ENCODE peak calls at places on chromosome 19, in eight cellular contexts. C is Panc1, D is GM12878, Q is HepG2, R is HCT116, H is upper lobe of left lung, G is K562, X is GM23338. F is an unnamed sample.

GRCh38 chr19:50044922-50045321 is 19.1 kb downstream of the ZNF473 start:
- ATAC-seq in Q (no peak), G (no peak), D (no peak), R (no peak), C (no peak), H (no peak), X (no peak), F (no peak)

GRCh38 chr19:33388817-33389573 is 15.5 kb downstream of the CEBPG start:
- ATAC-seq in X (no peak), D (no peak), H (no peak), G (no peak), R (no peak), Q (no peak), C (no peak), F (no peak)

GRCh38 chr19:47104678-47105077 is 8.9 kb downstream of the ZC3H4 start:
- ATAC-seq in Q (no peak), H (no peak), D (no peak), G (no peak), C (no peak), X (no peak), R (no peak), F (no peak)

GRCh38 chr19:39802958-39803357 is 24.3 kb downstream of the LEUTX start:
- ATAC-seq in X (peak), Q (no peak), H (no peak), D (no peak), G (no peak), R (no peak), C (peak), F (no peak)

GRCh38 chr19:35555301-35556005 is 8.0 kb downstream of the ATP4A start:
- ATAC-seq in H (no peak), R (peak), C (peak), D (peak), G (peak), Q (peak), X (peak), F (no peak)

GRCh38 chr19:48629599-48630288 is 7.4 kb downstream of the DBP start:
- ATAC-seq in C (peak), X (peak), Q (no peak), H (peak), G (peak), R (peak), D (no peak), F (peak)

GRCh38 chr19:29485293-29485692 is 40.5 kb upstream of the VSTM2B start:
- ATAC-seq in Q (no peak), H (no peak), G (no peak), C (no peak), X (no peak), D (no peak), R (no peak), F (no peak)

GRCh38 chr19:45187421-45188100 is 9.0 kb downstream of the BLOC1S3 start:
- ATAC-seq in Q (peak), D (peak), G (peak), H (no peak), C (peak), R (peak), X (peak), F (no peak)

GRCh38 chr19:53328967-53329366 is 4.6 kb upstream of the ZNF845 start:
- ATAC-seq in C (no peak), X (peak), H (peak), Q (no peak), D (no peak), G (no peak), R (no peak), F (peak)

GRCh38 chr19:2311093-2311492 is 3.1 kb upstream of the LINGO3 start:
- ATAC-seq in D (no peak), Q (no peak), G (no peak), H (no peak), C (no peak), R (no peak), X (no peak), F (no peak)

GRCh38 chr19:14530005-14530348 is 583 bp downstream of the TECR start:
- ATAC-seq in D (peak), R (peak), H (no peak), G (no peak), Q (peak), C (no peak), X (peak), F (no peak)

GRCh38 chr19:42629191-42629590 is 34.5 kb upstream of the CEACAM8 start:
- ATAC-seq in H (no peak), Q (no peak), G (no peak), X (no peak), D (no peak), R (no peak), C (no peak), F (no peak)

GRCh38 chr19:21094347-21095025 is 12.5 kb downstream of the ZNF714 start:
- ATAC-seq in Q (no peak), C (no peak), R (no peak), D (no peak), X (no peak), G (no peak), H (no peak), F (no peak)

GRCh38 chr19:28208745-28209144 is 1004.2 kb downstream of the UQCRFS1 start:
- ATAC-seq in H (no peak), D (no peak), R (no peak), G (peak), X (peak), Q (no peak), C (no peak), F (no peak)

GRCh38 chr19:55024111-55024510 is 14.0 kb downstream of the GP6 start:
- ATAC-seq in X (no peak), R (no peak), G (no peak), D (no peak), Q (no peak), H (no peak), C (no peak), F (no peak)

GRCh38 chr19:17108453-17108784 is 32.8 kb downstream of the MYO9B start:
- ATAC-seq in D (no peak), X (no peak), H (no peak), Q (no peak), C (no peak), R (no peak), G (no peak), F (no peak)

GRCh38 chr19:16369664-16370576 is 45.3 kb downstream of the KLF2 start:
- ATAC-seq in C (no peak), H (no peak), G (no peak), R (no peak), X (no peak), D (no peak), Q (no peak), F (no peak)

GRCh38 chr19:15680923-15681322 is 8.0 kb downstream of the CYP4F12 start:
- ATAC-seq in G (no peak), D (no peak), X (no peak), H (no peak), Q (peak), R (no peak), C (no peak), F (no peak)

GRCh38 chr19:2154587-2155075 is 3.3 kb upstream of the AP3D1 start:
- ATAC-seq in Q (no peak), X (no peak), D (no peak), G (no peak), C (no peak), H (no peak), R (no peak), F (no peak)

GRCh38 chr19:15195381-15195964 is 5.3 kb downstream of the NOTCH3 start:
- ATAC-seq in R (peak), Q (peak), G (peak), H (peak), X (peak), C (peak), D (no peak), F (peak)

GRCh38 chr19:3708207-3708931 is at the start of gene TJP3:
- ATAC-seq in C (peak), H (peak), Q (peak), X (peak), R (peak), G (no peak), D (no peak), F (no peak)

GRCh38 chr19:21130097-21130775 is 11.6 kb upstream of the ZNF431 start:
- ATAC-seq in H (peak), G (no peak), X (no peak), D (no peak), Q (no peak), C (no peak), R (no peak), F (no peak)

GRCh38 chr19:39024875-39025641 is 7.3 kb downstream of the FBXO27 start:
- ATAC-seq in C (peak), D (peak), X (no peak), Q (no peak), H (no peak), R (no peak), G (peak), F (no peak)

GRCh38 chr19:55391191-55391670 is 5.5 kb downstream of the RPL28 start:
- ATAC-seq in R (peak), D (no peak), H (no peak), X (no peak), G (no peak), Q (no peak), C (peak), F (no peak)

GRCh38 chr19:52923782-52924593 is 760 bp upstream of the ZNF888 start:
- ATAC-seq in Q (peak), H (peak), X (peak), D (no peak), R (peak), C (peak), G (peak), F (peak)

GRCh38 chr19:4557186-4557970 is 2.1 kb downstream of the SEMA6B start:
- ATAC-seq in H (no peak), X (peak), R (peak), D (peak), G (peak), C (peak), Q (peak), F (no peak)

GRCh38 chr19:23971598-23971997 is 56.9 kb downstream of the ZNF726 start:
- ATAC-seq in C (no peak), Q (no peak), H (no peak), D (no peak), X (peak), G (no peak), R (no peak), F (no peak)

GRCh38 chr19:49939721-49940481 is 10.6 kb upstream of the NUP62 start:
- ATAC-seq in Q (peak), H (no peak), D (no peak), X (peak), C (no peak), R (peak), G (no peak), F (no peak)

GRCh38 chr19:19630062-19630414 is 2.0 kb upstream of the LPAR2 start:
- ATAC-seq in X (no peak), R (no peak), Q (no peak), G (no peak), H (no peak), C (no peak), D (no peak), F (no peak)

GRCh38 chr19:35928507-35928906 is 7.7 kb upstream of the LRFN3 start:
- ATAC-seq in Q (no peak), D (no peak), H (no peak), R (no peak), G (no peak), X (no peak), C (no peak), F (no peak)

GRCh38 chr19:48176226-48176625 is 5.7 kb downstream of the ZSWIM9 start:
- ATAC-seq in X (no peak), Q (no peak), G (no peak), C (no peak), D (no peak), H (no peak), R (no peak), F (no peak)

GRCh38 chr19:3458595-3459284 is 21.6 kb downstream of the SMIM24 start:
- ATAC-seq in R (no peak), G (no peak), Q (no peak), C (no peak), D (no peak), H (no peak), X (peak), F (peak)

GRCh38 chr19:5809053-5809452 is 4.2 kb downstream of the NRTN start:
- ATAC-seq in C (no peak), R (no peak), Q (no peak), G (no peak), D (no peak), X (no peak), H (no peak), F (no peak)

GRCh38 chr19:46579286-46579944 is 21.7 kb upstream of the CALM3 start:
- ATAC-seq in Q (no peak), G (no peak), R (peak), H (no peak), X (peak), D (no peak), C (no peak), F (no peak)

GRCh38 chr19:48481846-48482639 is 12.9 kb downstream of the CYTH2 start:
- ATAC-seq in C (peak), D (no peak), Q (no peak), R (no peak), H (no peak), G (no peak), X (no peak), F (no peak)

GRCh38 chr19:14187586-14187985 is 18.4 kb downstream of the ADGRL1 start:
- ATAC-seq in H (no peak), Q (no peak), G (peak), D (no peak), R (no peak), C (no peak), X (no peak), F (no peak)

GRCh38 chr19:19487077-19488040 is 28.0 kb downstream of the TSSK6 start:
- ATAC-seq in C (no peak), R (no peak), D (no peak), X (no peak), G (peak), H (no peak), Q (no peak), F (no peak)

GRCh38 chr19:22617614-22618325 is 16.4 kb upstream of the ZNF492 start:
- ATAC-seq in X (no peak), H (no peak), C (no peak), G (no peak), R (no peak), D (no peak), Q (no peak), F (peak)

GRCh38 chr19:3398114-3398899 is 31.9 kb downstream of the NFIC start:
- ATAC-seq in D (no peak), C (peak), G (no peak), R (no peak), X (peak), Q (peak), H (peak), F (peak)

GRCh38 chr19:56960959-56961622 is 120.6 kb upstream of the PEG3 start:
- ATAC-seq in G (no peak), Q (no peak), H (no peak), R (no peak), C (no peak), X (no peak), D (no peak), F (no peak)

DNA sequence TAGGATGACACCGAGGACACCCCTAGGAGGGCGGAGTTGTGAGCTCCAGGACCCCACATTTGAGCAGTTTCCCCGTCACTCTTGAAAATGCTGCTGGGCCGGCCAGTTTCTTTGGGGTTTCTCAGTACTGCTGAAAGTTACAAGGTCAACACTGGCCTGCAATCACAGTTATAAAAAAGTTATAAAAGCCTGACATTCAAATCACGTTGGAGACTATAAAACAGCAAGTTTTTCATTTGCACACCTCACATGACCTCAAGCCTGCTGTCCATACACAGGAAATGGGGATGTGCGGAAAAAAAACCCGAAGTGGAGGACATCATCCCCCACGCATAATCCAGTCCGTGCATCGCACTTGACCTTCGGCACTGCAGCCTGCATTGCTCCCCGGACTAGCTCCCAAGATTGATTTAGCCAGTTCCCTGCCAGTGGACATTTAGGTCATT is 27.0 kb downstream of the DNM2 start:
- ATAC-seq in D (no peak), H (no peak), R (no peak), X (no peak), C (no peak), G (no peak), Q (no peak), F (no peak)
- TF ChIP-seq POLR2AphosphoS5 in D (no peak), H (no peak), R (no peak), X (no peak), C (no peak), G (no peak), Q (no peak), F (no peak)

GRCh38 chr19:12065100-12065538 is 588 bp downstream of the ZNF844 start:
- ATAC-seq in R (no peak), C (peak), H (peak), G (peak), D (no peak), Q (peak), X (no peak), F (peak)

GRCh38 chr19:12064266-12065099 is at the start of gene ZNF844:
- ATAC-seq in C (peak), G (peak), R (no peak), D (peak), H (peak), X (peak), Q (peak), F (peak)
- TF ChIP-seq POLR2AphosphoS5 in C (peak), G (peak), R (no peak), D (peak), H (peak), X (peak), Q (peak), F (peak)

DNA sequence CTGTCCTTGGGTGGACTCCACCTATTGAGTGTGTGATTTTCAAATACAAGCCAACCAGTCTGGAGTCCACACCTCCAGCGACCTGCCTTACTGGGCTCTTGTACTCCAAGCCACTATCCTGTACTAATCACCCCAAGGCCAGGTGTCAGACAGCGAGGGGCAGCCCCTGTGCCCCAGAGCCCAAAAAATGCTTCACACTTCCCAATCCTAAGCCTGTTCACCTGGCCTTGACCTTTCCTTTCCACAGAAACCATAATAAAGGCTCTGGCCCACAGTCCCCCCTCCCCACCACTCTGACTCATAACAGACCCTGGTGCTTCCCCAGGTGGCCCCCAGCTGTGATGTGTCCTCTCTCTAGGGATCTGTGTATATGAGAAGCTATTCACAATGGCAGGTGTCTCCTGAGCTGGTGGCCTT is 3.9 kb downstream of the CD209 start:
- ATAC-seq in R (no peak), Q (no peak), X (no peak), G (no peak), C (no peak), D (peak), H (no peak), F (no peak)
- TF ChIP-seq POLR2AphosphoS5 in R (no peak), Q (no peak), X (no peak), G (no peak), C (no peak), D (no peak), H (no peak), F (no peak)

GRCh38 chr19:1112254-1113208 is 8.7 kb downstream of the GPX4 start:
- ATAC-seq in D (no peak), C (peak), R (peak), X (peak), Q (no peak), G (peak), H (peak), F (peak)
- TF ChIP-seq POLR2AphosphoS5 in D (no peak), C (no peak), R (no peak), X (no peak), Q (no peak), G (no peak), H (no peak), F (peak)

GRCh38 chr19:18396471-18397241 is 766 bp downstream of the LRRC25 start:
- ATAC-seq in H (no peak), G (no peak), C (no peak), Q (peak), R (no peak), D (no peak), X (no peak), F (no peak)

GRCh38 chr19:18397242-18398202 is at the start of gene LRRC25:
- ATAC-seq in G (peak), C (no peak), Q (peak), R (no peak), X (peak), D (peak), H (peak), F (peak)

GRCh38 chr19:18393836-18394235 is 3.6 kb downstream of the LRRC25 start:
- ATAC-seq in D (peak), G (no peak), R (no peak), C (no peak), Q (no peak), X (no peak), H (no peak), F (no peak)

GRCh38 chr19:18401580-18402112 is 4.2 kb upstream of the LRRC25 start:
- ATAC-seq in R (peak), X (peak), D (peak), G (peak), Q (peak), C (peak), H (peak), F (peak)

GRCh38 chr19:18399008-18399407 is 1.6 kb upstream of the LRRC25 start:
- ATAC-seq in H (no peak), C (no peak), D (no peak), R (no peak), X (no peak), Q (no peak), G (no peak), F (peak)
- TF ChIP-seq POLR2AphosphoS5 in H (no peak), C (no peak), D (no peak), R (no peak), X (no peak), Q (no peak), G (no peak), F (peak)

DNA sequence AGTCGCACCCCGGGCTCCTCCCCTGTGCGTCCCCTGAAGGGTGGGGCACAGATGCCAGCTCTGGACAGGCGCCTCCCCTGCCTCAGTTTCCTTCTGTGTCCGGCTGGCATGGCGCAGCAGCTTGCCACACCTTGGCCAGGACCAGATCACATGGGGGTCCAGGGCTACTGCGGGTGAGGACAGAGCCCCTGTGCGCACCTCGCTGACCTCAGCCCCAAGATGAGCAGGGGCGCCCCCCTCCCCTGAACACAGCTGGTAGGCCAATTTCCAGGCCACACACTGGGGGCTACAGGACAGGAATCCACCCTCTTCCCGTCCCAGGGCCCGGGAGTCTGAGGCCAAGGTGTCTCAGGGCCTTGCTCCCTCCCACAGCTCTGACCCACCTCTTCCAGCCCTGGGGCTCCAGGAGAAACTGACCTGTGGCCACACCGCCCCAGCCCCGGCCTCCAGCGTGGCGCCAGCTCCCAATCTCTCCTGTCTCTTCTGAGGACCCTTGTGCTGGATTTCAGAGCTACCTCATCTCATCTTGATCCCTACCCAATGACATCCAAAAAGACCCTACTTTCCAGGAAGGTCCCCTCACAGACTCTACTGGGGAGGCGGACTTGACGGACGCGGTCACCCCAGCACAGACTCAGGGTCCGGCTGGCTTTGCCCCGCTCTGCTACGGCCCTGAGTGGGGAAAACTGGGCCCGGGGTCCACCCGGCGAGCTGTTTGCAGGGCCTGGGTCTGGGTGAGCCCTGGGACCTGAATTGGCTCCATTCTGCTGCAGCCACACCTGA is 28.2 kb downstream of the SBNO2 start:
- ATAC-seq in D (no peak), R (no peak), Q (no peak), C (no peak), H (no peak), G (peak), X (no peak), F (no peak)
- TF ChIP-seq POLR2AphosphoS5 in D (no peak), R (no peak), Q (no peak), C (no peak), H (no peak), G (no peak), X (no peak), F (no peak)

F was measured in gastroesophageal sphincter.